ENCODE peak calls at places on chromosomes 6 and 20, in nine cellular contexts. R is endothelial cell of umbilical vein; F is ELR; M is kidney tubule cell; Z is choroid plexus epithelial cell; Q is spleen; B is stimulated activated CD4-positive, alpha-beta T cell treated with anti-CD3 and anti-CD28 coated beads, Interleukin-12 subunit alpha, Interleukin-12 subunit beta, amount 100 ng/mL, for 48 hours; E is fibroblast of pulmonary artery; V is AG10803. T is an unnamed sample.

GRCh38 chr20:47348539-47349142 is 7.9 kb downstream of the ZMYND8 start:
- DNase-seq in R (peak), F (no peak), M (no peak), Z (no peak), Q (no peak), B (no peak), E (peak), V (no peak), T (no peak)

GRCh38 chr6:66731310-66731709 is 1024.3 kb upstream of the EYS start:
- DNase-seq in R (no peak), F (no peak), M (no peak), Z (no peak), Q (no peak), B (no peak), E (no peak), V (no peak), T (no peak)

GRCh38 chr6:140445474-140446004 is 1071.1 kb upstream of the CITED2 start:
- DNase-seq in R (peak), F (peak), M (peak), Z (peak), Q (no peak), B (no peak), E (peak), V (peak), T (no peak)

GRCh38 chr6:107057679-107058078 is 29.7 kb downstream of the MTRES1 start:
- DNase-seq in R (no peak), F (no peak), M (no peak), Z (no peak), Q (no peak), B (no peak), E (no peak), V (no peak), T (no peak)

GRCh38 chr6:156873654-156874380 is 96.6 kb downstream of the ARID1B start:
- DNase-seq in R (no peak), F (no peak), M (no peak), Z (no peak), Q (no peak), B (no peak), E (no peak), V (no peak), T (no peak)

GRCh38 chr6:37943436-37944058 is 124.0 kb downstream of the ZFAND3 start:
- DNase-seq in R (no peak), F (no peak), M (no peak), Z (no peak), Q (no peak), B (no peak), E (no peak), V (no peak), T (no peak)

GRCh38 chr6:146113055-146113623 is 84.3 kb downstream of the GRM1 start:
- DNase-seq in R (no peak), F (no peak), M (no peak), Z (no peak), Q (no peak), B (no peak), E (no peak), V (no peak), T (no peak)

GRCh38 chr20:37534401-37535157 is 6.9 kb upstream of the BLCAP start:
- DNase-seq in R (peak), F (peak), M (peak), Z (peak), Q (peak), B (no peak), E (peak), V (peak), T (peak)

GRCh38 chr6:150741633-150742200 is 123.8 kb upstream of the MTHFD1L start:
- DNase-seq in R (peak), F (peak), M (peak), Z (peak), Q (no peak), B (no peak), E (peak), V (no peak), T (no peak)

GRCh38 chr6:27836783-27837635 is 75.2 kb downstream of the OR2B2 start:
- DNase-seq in R (peak), F (peak), M (peak), Z (peak), Q (peak), B (peak), E (peak), V (peak), T (peak)

GRCh38 chr6:133681880-133682279 is 207.0 kb upstream of the TCF21 start:
- DNase-seq in R (no peak), F (no peak), M (no peak), Z (no peak), Q (no peak), B (no peak), E (no peak), V (no peak), T (no peak)

GRCh38 chr6:156859686-156860085 is 82.5 kb downstream of the ARID1B start:
- DNase-seq in R (no peak), F (no peak), M (no peak), Z (no peak), Q (no peak), B (no peak), E (no peak), V (no peak), T (no peak)

GRCh38 chr6:124961784-124962611 is at the start of gene RNF217:
- DNase-seq in R (peak), F (peak), M (peak), Z (peak), Q (peak), B (no peak), E (peak), V (peak), T (peak)

GRCh38 chr6:74991573-74992332 is 214.1 kb downstream of the COL12A1 start:
- DNase-seq in R (peak), F (peak), M (peak), Z (peak), Q (no peak), B (no peak), E (peak), V (peak), T (no peak)

GRCh38 chr6:88512951-88513350 is 346.8 kb upstream of the CNR1 start:
- DNase-seq in R (no peak), F (no peak), M (peak), Z (no peak), Q (no peak), B (no peak), E (no peak), V (no peak), T (no peak)

GRCh38 chr20:63321148-63321831 is 28.3 kb downstream of the COL20A1 start:
- DNase-seq in R (no peak), F (peak), M (no peak), Z (peak), Q (peak), B (no peak), E (peak), V (peak), T (no peak)

GRCh38 chr20:57382516-57382915 is 8.7 kb upstream of the RBM38 start:
- DNase-seq in R (no peak), F (no peak), M (no peak), Z (no peak), Q (no peak), B (no peak), E (no peak), V (no peak), T (no peak)

GRCh38 chr6:152648090-152648489 is 10.9 kb upstream of the SYNE1 start:
- DNase-seq in R (no peak), F (no peak), M (no peak), Z (peak), Q (no peak), B (no peak), E (peak), V (peak), T (no peak)

GRCh38 chr20:44606725-44607441 is 24.5 kb downstream of the PKIG start:
- DNase-seq in R (no peak), F (no peak), M (no peak), Z (no peak), Q (peak), B (no peak), E (no peak), V (no peak), T (no peak)

GRCh38 chr6:146915671-146916127 is 288.5 kb upstream of the STXBP5 start:
- DNase-seq in R (peak), F (peak), M (peak), Z (peak), Q (no peak), B (no peak), E (peak), V (peak), T (no peak)

GRCh38 chr6:37311666-37312473 is 41.9 kb upstream of the RNF8 start:
- DNase-seq in R (no peak), F (peak), M (no peak), Z (peak), Q (no peak), B (no peak), E (peak), V (peak), T (no peak)

GRCh38 chr20:58717278-58718091 is 24.9 kb downstream of the NPEPL1 start:
- DNase-seq in R (no peak), F (peak), M (no peak), Z (no peak), Q (no peak), B (no peak), E (no peak), V (no peak), T (no peak)

GRCh38 chr6:139539852-139540251 is 165.4 kb upstream of the CITED2 start:
- DNase-seq in R (peak), F (peak), M (peak), Z (peak), Q (no peak), B (no peak), E (peak), V (peak), T (no peak)

GRCh38 chr6:152552616-152553209 is 84.4 kb downstream of the SYNE1 start:
- DNase-seq in R (peak), F (peak), M (peak), Z (peak), Q (peak), B (peak), E (peak), V (peak), T (peak)

GRCh38 chr6:34583461-34583860 is 27.3 kb upstream of the SPDEF start:
- DNase-seq in R (no peak), F (no peak), M (no peak), Z (no peak), Q (peak), B (no peak), E (no peak), V (no peak), T (no peak)

GRCh38 chr20:3687655-3688054 is 5.8 kb upstream of the ADAM33 start:
- DNase-seq in R (peak), F (peak), M (peak), Z (peak), Q (no peak), B (no peak), E (peak), V (peak), T (no peak)

GRCh38 chr6:167141667-167142432 is 15.9 kb downstream of the GPR31 start:
- DNase-seq in R (peak), F (peak), M (peak), Z (peak), Q (peak), B (no peak), E (peak), V (no peak), T (peak)

GRCh38 chr6:111483736-111484654 is 977 bp upstream of the REV3L start:
- DNase-seq in R (peak), F (peak), M (peak), Z (peak), Q (peak), B (peak), E (peak), V (peak), T (peak)